ENCODE peak calls at places on chromosome 21, in five cellular contexts. B, U, Z, T and A are unnamed samples.
A peak's percentile ranks its signal among the peaks of the same experiment; 100 is the strongest.

GRCh38 chr21:27423906-27424595 is 457.2 kb upstream of the ADAMTS5 start:
- DNase-seq in T (peak; percentile 69), Z (no peak), B (no peak), U (no peak), A (no peak)

GRCh38 chr21:21137986-21138385 is 139.8 kb downstream of the NCAM2 start:
- DNase-seq in B (no peak), Z (no peak), U (no peak), T (peak; percentile 74), A (no peak)

GRCh38 chr21:35777081-35777480 is 283.2 kb downstream of the SETD4 start:
- DNase-seq in B (no peak), U (no peak), Z (no peak), T (no peak), A (no peak)

GRCh38 chr21:36288651-36289243 is 31.2 kb upstream of the MORC3 start:
- DNase-seq in Z (no peak), B (no peak), T (peak; percentile 51), U (no peak), A (no peak)

GRCh38 chr21:46457801-46458314 is 833 bp upstream of the DIP2A start:
- DNase-seq in B (peak; percentile 63), Z (peak; percentile 88), T (peak; percentile 40), U (peak; percentile 64), A (no peak)

GRCh38 chr21:27248791-27249190 is 281.9 kb upstream of the ADAMTS5 start:
- DNase-seq in U (no peak), B (no peak), T (peak; percentile 60), Z (no peak), A (no peak)

GRCh38 chr21:45583831-45584509 is 41.7 kb upstream of the SLC19A1 start:
- DNase-seq in T (no peak), Z (peak; percentile 34), B (peak; percentile 24), U (no peak), A (no peak)

GRCh38 chr21:46188226-46189212 is 4.3 kb upstream of the SPATC1L start:
- DNase-seq in Z (peak; percentile 90), T (peak; percentile 58), U (peak; percentile 81), B (peak; percentile 48), A (peak; percentile 51)

GRCh38 chr21:28537371-28538079 is 455.2 kb downstream of the LTN1 start:
- DNase-seq in B (no peak), T (peak; percentile 100), U (no peak), Z (no peak), A (no peak)

GRCh38 chr21:42236014-42236413 is 17.1 kb downstream of the ABCG1 start:
- DNase-seq in B (no peak), T (no peak), Z (no peak), U (peak; percentile 61), A (no peak)

GRCh38 chr21:46253610-46254124 is 25.1 kb upstream of the LSS start:
- DNase-seq in U (no peak), B (no peak), Z (no peak), T (peak; percentile 24), A (no peak)

GRCh38 chr21:16264314-16264713 is 534.5 kb downstream of the USP25 start:
- DNase-seq in B (no peak), U (no peak), Z (no peak), T (no peak), A (no peak)

GRCh38 chr21:45098867-45099266 is 24.5 kb downstream of the ADARB1 start:
- DNase-seq in T (no peak), U (no peak), Z (no peak), B (no peak), A (no peak)

GRCh38 chr21:35528109-35529042 is 479.3 kb upstream of the RUNX1 start:
- DNase-seq in Z (no peak), U (peak; percentile 21), B (peak; percentile 77), T (peak; percentile 20), A (no peak)

GRCh38 chr21:44920694-44921604 is at the start of gene ITGB2:
- DNase-seq in U (no peak), T (no peak), B (peak; percentile 86), Z (no peak), A (no peak)

GRCh38 chr21:44366586-44367211 is 13.3 kb downstream of the TRPM2 start:
- DNase-seq in U (no peak), Z (peak; percentile 79), B (peak; percentile 42), T (no peak), A (no peak)

GRCh38 chr21:28761709-28762356 is 230.8 kb downstream of the LTN1 start:
- DNase-seq in T (peak; percentile 52), B (no peak), U (no peak), Z (no peak), A (no peak)

GRCh38 chr21:42227909-42228708 is 9.2 kb downstream of the ABCG1 start:
- DNase-seq in Z (peak; percentile 98), U (peak; percentile 79), B (peak; percentile 98), T (peak; percentile 91), A (peak; percentile 46)

GRCh38 chr21:42237577-42237976 is 18.6 kb downstream of the ABCG1 start:
- DNase-seq in B (no peak), U (no peak), Z (no peak), T (no peak), A (no peak)

GRCh38 chr21:33789697-33790096 is 125.9 kb downstream of the ATP5PO start:
- DNase-seq in T (no peak), B (no peak), U (no peak), Z (no peak), A (no peak)

GRCh38 chr21:15688809-15689208 is 41.0 kb upstream of the USP25 start:
- DNase-seq in Z (no peak), T (no peak), U (no peak), B (no peak), A (no peak)

GRCh38 chr21:41466024-41466820 is 40.2 kb downstream of the MX1 start:
- DNase-seq in Z (no peak), T (no peak), B (peak; percentile 39), U (no peak), A (no peak)

DNA sequence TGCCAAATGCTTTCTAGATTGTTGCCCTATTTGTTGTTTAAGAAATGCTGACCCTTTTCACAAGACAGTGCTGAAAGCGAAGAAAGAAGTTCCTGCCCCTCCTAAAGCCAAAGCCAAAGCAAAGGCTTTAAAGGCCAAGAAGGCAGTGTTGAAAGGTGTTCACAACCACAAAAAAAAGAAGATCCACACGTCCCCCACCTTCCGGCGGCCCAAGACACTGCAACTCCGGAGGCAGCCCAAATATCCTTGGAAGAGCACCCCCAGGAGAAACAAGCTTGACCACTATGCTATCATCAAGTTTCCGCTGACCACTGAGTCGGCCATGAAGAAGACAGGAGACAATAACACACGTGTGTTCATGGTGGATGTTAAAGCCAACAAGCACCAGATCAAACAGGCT is 55.7 kb downstream of the PSMG1 start:
- DNase-seq in Z (no peak), U (no peak), B (no peak), T (no peak), A (no peak)
- TF ChIP-seq CTCF in Z (no peak), U (no peak), B (no peak), T (no peak), A (no peak)

DNA sequence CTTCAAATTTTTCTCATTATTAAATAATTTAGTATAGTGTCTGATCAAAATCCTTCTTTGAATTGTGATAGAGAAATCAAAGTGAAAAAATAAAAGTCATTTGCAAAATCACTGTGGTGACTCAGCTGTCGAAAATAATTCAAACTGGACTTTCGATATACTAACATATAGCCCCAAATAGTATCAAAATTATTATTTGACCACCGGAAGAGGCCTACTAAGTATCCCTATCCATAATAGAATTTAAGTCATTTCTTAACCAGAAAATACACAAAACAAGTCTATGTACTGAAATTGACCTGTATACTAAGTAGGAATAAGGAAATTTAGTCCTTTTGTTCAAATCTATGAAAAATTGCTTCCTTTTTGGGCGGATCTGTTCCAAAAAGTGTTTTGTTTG is 180.7 kb downstream of the MRPL39 start:
- DNase-seq in B (no peak), Z (no peak), T (no peak), U (no peak), A (no peak)
- TF ChIP-seq POLR2A in B (no peak), Z (no peak), T (no peak), U (no peak), A (no peak)

GRCh38 chr21:19609611-19610010 is 1206.0 kb upstream of the TMPRSS15 start:
- DNase-seq in B (no peak), T (no peak), U (no peak), Z (no peak), A (no peak)

GRCh38 chr21:19603011-19603593 is 1199.5 kb upstream of the TMPRSS15 start:
- DNase-seq in T (no peak), Z (no peak), B (no peak), U (no peak), A (no peak)

DNA sequence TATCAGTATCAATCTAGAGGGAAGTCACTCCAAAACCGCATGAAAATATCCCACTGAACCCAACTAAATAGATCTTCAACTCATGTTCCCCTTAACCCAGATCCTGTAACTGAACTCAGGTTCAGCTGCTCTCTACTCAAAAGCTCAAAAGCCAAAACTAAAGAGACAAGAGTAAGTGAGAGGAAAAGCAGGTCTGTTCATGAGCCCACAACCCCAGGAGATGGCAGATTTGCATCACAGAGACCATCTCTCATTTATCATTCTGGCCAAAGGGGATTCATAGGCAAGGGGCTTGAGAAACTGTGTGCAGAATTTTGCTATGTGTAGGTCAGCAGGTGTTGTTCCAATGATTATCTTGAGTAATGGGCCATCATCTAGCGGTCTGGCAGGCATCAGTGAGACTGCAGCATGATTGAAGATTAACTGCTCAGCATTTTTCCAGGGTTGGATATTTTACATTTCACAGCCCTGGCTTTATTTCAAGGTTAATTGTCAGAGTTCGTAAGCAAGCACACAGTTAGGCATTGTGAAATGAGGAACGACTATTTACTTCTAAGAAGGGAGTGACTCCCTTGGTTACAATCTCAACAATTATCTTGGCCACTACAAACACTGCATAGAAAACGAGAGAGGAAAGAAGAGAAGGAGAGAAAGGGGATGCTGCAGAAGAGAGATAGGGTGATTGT is 1204.5 kb upstream of the TMPRSS15 start:
- DNase-seq in T (no peak), U (peak; percentile 27), Z (no peak), B (no peak), A (no peak)
- TF ChIP-seq CTCF in T (no peak), U (no peak), Z (no peak), B (no peak), A (no peak)

GRCh38 chr21:39312112-39313041 is 1.1 kb downstream of the BRWD1 start:
- DNase-seq in T (peak; percentile 86), Z (peak; percentile 99), U (peak; percentile 96), B (peak; percentile 97), A (peak; percentile 91)

GRCh38 chr21:39315603-39316002 is 2.2 kb upstream of the BRWD1 start:
- DNase-seq in B (no peak), T (no peak), Z (no peak), U (no peak), A (no peak)

GRCh38 chr21:39313042-39313456 is 383 bp downstream of the BRWD1 start:
- DNase-seq in B (no peak), T (no peak), U (peak; percentile 37), Z (peak; percentile 89), A (peak; percentile 33)

GRCh38 chr21:39314155-39315027 is 959 bp upstream of the BRWD1 start:
- DNase-seq in U (peak; percentile 72), B (peak; percentile 61), T (peak; percentile 65), Z (peak; percentile 87), A (peak; percentile 43)

DNA sequence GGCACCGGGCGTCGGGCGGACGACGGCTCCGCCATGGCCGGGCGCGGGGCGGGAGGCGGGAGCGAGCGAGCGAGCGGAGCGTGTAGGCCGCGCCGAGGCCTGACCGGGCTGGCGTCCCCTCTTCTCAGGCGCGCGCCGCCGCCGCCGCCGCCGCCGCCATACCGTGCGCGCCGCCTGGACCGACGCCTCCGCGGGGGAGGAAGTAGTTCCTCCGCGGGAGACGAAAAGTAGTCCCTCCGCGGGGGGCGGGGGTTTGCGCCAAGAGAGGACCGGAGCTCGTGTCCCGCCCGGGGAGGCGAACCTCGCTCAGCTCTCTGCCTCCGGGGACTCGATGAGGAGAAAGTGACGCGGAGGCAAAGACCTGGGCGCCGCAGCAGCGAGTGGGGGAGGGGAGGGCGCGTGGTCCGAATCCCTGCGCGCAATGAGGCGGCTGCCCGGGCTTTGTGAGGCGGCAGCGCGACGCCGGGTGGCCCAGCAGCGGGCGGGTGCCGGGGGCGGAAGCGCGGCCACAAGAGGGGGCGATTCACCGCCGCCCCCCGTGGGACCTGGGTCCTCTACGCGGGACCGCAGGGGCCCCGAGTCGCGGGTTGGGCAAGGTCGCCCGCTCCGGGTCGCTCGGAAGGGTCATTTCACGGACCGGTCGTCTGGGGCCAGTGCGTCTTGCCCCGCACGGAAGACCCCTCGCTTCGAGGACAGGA is at the start of gene BRWD1:
- DNase-seq in T (peak; percentile 81), U (peak; percentile 87), B (peak; percentile 89), Z (peak; percentile 96), A (peak; percentile 78)
- TF ChIP-seq POLR2A in T (peak; percentile 60), U (no peak), B (peak; percentile 66), Z (no peak), A (peak; percentile 70)